ENCODE peak calls at places on chromosomes 1 and 21, in eight cellular contexts. K is dorsolateral prefrontal cortex; G is mammary epithelial cell; S is CD8-positive, alpha-beta T cell; W is PC-9; P is psoas muscle; Y is BE2C; E is type B pancreatic cell. B is an unnamed sample.

GRCh38 chr1:7702365-7702764 is 68.7 kb upstream of the VAMP3 start:
- DNase-seq in K (no peak), G (no peak), S (no peak), W (no peak), P (no peak), Y (no peak), E (no peak), B (no peak)

GRCh38 chr1:55418208-55418607 is 203.0 kb upstream of the USP24 start:
- DNase-seq in K (no peak), G (no peak), S (no peak), W (no peak), P (no peak), Y (no peak), E (no peak), B (no peak)

GRCh38 chr1:211938473-211939080 is 96.8 kb downstream of the INTS7 start:
- DNase-seq in K (no peak), G (no peak), S (no peak), W (no peak), P (no peak), Y (no peak), E (no peak), B (no peak)

GRCh38 chr21:38831526-38832467 is 26.1 kb downstream of the ETS2 start:
- DNase-seq in K (no peak), G (peak), S (no peak), W (peak), P (no peak), Y (no peak), E (no peak), B (no peak)

GRCh38 chr1:153192697-153193096 is 10.5 kb upstream of the LELP1 start:
- DNase-seq in K (no peak), G (peak), S (no peak), W (peak), P (no peak), Y (no peak), E (no peak), B (peak)

GRCh38 chr1:108661030-108661609 is at the start of gene HENMT1:
- DNase-seq in K (peak), G (peak), S (peak), W (peak), P (peak), Y (no peak), E (peak), B (no peak)

GRCh38 chr1:59595774-59596173 is 219.0 kb upstream of the HOOK1 start:
- DNase-seq in K (no peak), G (peak), S (no peak), W (no peak), P (no peak), Y (no peak), E (no peak), B (no peak)

GRCh38 chr1:65949933-65950332 is 157.2 kb downstream of the PDE4B start:
- DNase-seq in K (no peak), G (no peak), S (no peak), W (no peak), P (no peak), Y (no peak), E (no peak), B (no peak)

GRCh38 chr1:158930504-158930903 is 848 bp upstream of the PYHIN1 start:
- DNase-seq in K (no peak), G (no peak), S (peak), W (no peak), P (no peak), Y (no peak), E (no peak), B (no peak)

GRCh38 chr1:236066828-236067386 is 2.0 kb upstream of the NID1 start:
- DNase-seq in K (no peak), G (no peak), S (peak), W (no peak), P (peak), Y (no peak), E (no peak), B (no peak)

GRCh38 chr1:182301467-182302198 is 90.0 kb downstream of the GLUL start:
- DNase-seq in K (peak), G (peak), S (no peak), W (no peak), P (no peak), Y (no peak), E (no peak), B (peak)

GRCh38 chr1:89842547-89843278 is 21.9 kb downstream of the LRRC8D start:
- DNase-seq in K (no peak), G (no peak), S (no peak), W (no peak), P (no peak), Y (no peak), E (no peak), B (no peak)

GRCh38 chr1:89844860-89845259 is 24.0 kb downstream of the LRRC8D start:
- DNase-seq in K (no peak), G (no peak), S (no peak), W (no peak), P (no peak), Y (no peak), E (no peak), B (no peak)

GRCh38 chr1:89841507-89841906 is 20.7 kb downstream of the LRRC8D start:
- DNase-seq in K (no peak), G (no peak), S (no peak), W (no peak), P (no peak), Y (no peak), E (no peak), B (no peak)

GRCh38 chr1:89844236-89844807 is 23.5 kb downstream of the LRRC8D start:
- DNase-seq in K (no peak), G (peak), S (no peak), W (no peak), P (no peak), Y (peak), E (no peak), B (no peak)

GRCh38 chr1:89843279-89844121 is 22.7 kb downstream of the LRRC8D start:
- DNase-seq in K (peak), G (peak), S (peak), W (peak), P (peak), Y (peak), E (peak), B (peak)
- TF ChIP-seq CTCF in K (peak), G (peak), S (peak), W (peak), P (peak), Y (no peak), E (peak), B (peak)

GRCh38 chr1:48469616-48470500 is 2.1 kb downstream of the SPATA6 start:
- DNase-seq in K (no peak), G (peak), S (no peak), W (no peak), P (peak), Y (no peak), E (no peak), B (no peak)

GRCh38 chr1:48472747-48473146 is 743 bp upstream of the SPATA6 start:
- DNase-seq in K (no peak), G (no peak), S (no peak), W (no peak), P (no peak), Y (no peak), E (no peak), B (no peak)

GRCh38 chr1:48471103-48471502 is 901 bp downstream of the SPATA6 start:
- DNase-seq in K (no peak), G (peak), S (no peak), W (no peak), P (peak), Y (no peak), E (no peak), B (no peak)

GRCh38 chr1:48471603-48472576 is at the start of gene SPATA6:
- DNase-seq in K (peak), G (peak), S (peak), W (peak), P (peak), Y (peak), E (peak), B (peak)

DNA sequence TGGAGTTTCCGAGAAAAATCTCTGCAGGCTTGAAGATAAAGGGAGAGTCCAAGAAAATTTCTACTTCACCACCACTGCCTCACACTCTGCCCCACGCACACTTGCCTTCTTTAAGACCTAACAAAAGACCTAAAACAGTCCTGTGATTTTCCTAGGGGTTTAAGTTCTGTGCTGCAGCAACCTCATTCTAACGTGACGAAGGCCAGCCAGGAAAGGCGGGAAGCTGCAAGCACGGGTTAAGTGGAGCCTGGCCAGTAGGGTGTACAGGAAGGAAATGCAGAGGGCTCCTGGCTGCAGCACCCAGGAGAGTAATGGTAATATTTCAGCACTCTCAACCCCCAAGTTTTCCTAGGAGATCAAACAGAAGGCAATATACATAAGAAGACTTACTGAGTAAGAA is 1.5 kb downstream of the SPATA6 start:
- DNase-seq in K (no peak), G (peak), S (no peak), W (no peak), P (peak), Y (no peak), E (no peak), B (no peak)
- TF ChIP-seq CTCF in K (no peak), G (no peak), S (no peak), W (no peak), P (no peak), Y (no peak), E (no peak), B (no peak)

GRCh38 chr21:28317177-28317950 is 675.3 kb downstream of the LTN1 start:
- DNase-seq in K (no peak), G (no peak), S (no peak), W (no peak), P (no peak), Y (no peak), E (no peak), B (no peak)
- TF ChIP-seq CTCF in K (no peak), G (no peak), S (no peak), W (no peak), P (no peak), Y (no peak), E (no peak), B (no peak)

GRCh38 chr1:155227261-155228095 is 19.0 kb downstream of the MTX1 start:
- DNase-seq in K (peak), G (peak), S (peak), W (peak), P (peak), Y (peak), E (peak), B (peak)
- TF ChIP-seq CTCF in K (no peak), G (no peak), S (no peak), W (no peak), P (no peak), Y (no peak), E (peak), B (peak)

GRCh38 chr1:101992816-101993575 is 3.7 kb downstream of the OLFM3 start:
- DNase-seq in K (no peak), G (no peak), S (no peak), W (no peak), P (no peak), Y (no peak), E (no peak), B (no peak)

GRCh38 chr1:102002057-102002456 is 5.3 kb upstream of the OLFM3 start:
- DNase-seq in K (no peak), G (no peak), S (no peak), W (no peak), P (no peak), Y (no peak), E (no peak), B (no peak)

GRCh38 chr1:101995984-101996731 is 568 bp downstream of the OLFM3 start:
- DNase-seq in K (no peak), G (no peak), S (no peak), W (no peak), P (no peak), Y (peak), E (no peak), B (no peak)

GRCh38 chr1:101993703-101994102 is 3.0 kb downstream of the OLFM3 start:
- DNase-seq in K (no peak), G (no peak), S (no peak), W (no peak), P (no peak), Y (no peak), E (no peak), B (no peak)

GRCh38 chr1:101996830-101997485 is at the start of gene OLFM3:
- DNase-seq in K (peak), G (peak), S (no peak), W (peak), P (no peak), Y (peak), E (peak), B (peak)
- TF ChIP-seq CTCF in K (no peak), G (no peak), S (no peak), W (no peak), P (no peak), Y (peak), E (no peak), B (no peak)

B was measured in WERI-Rb-1.